ENCODE peak calls at places on chromosome 6, in six cellular contexts. C, E, N, O, D and Y are unnamed samples.

GRCh38 chr6:141261016-141261671 is 871.6 kb upstream of the GJE1 start:
- DNase-seq in N (no peak), O (no peak), D (no peak), E (no peak), C (no peak), Y (no peak)

GRCh38 chr6:147782302-147782701 is 273.8 kb downstream of the SAMD5 start:
- DNase-seq in O (no peak), D (no peak), N (peak; percentile 93), C (peak; percentile 54), E (no peak), Y (no peak)

GRCh38 chr6:155248021-155249001 is 15.5 kb upstream of the CLDN20 start:
- DNase-seq in D (peak; percentile 99), E (no peak), O (no peak), C (peak; percentile 78), N (peak; percentile 61), Y (no peak)

GRCh38 chr6:4055420-4056041 is 23.4 kb downstream of the FAM217A start:
- DNase-seq in O (no peak), C (peak; percentile 74), N (peak; percentile 70), D (no peak), E (no peak), Y (peak; percentile 48)

GRCh38 chr6:129673758-129674157 is 36.2 kb downstream of the ARHGAP18 start:
- DNase-seq in N (peak; percentile 38), D (no peak), O (no peak), C (no peak), E (no peak), Y (no peak)

GRCh38 chr6:141829566-141829965 is 303.2 kb upstream of the GJE1 start:
- DNase-seq in D (no peak), E (no peak), N (no peak), C (no peak), O (no peak), Y (no peak)

GRCh38 chr6:160428818-160429744 is 80.9 kb downstream of the SLC22A3 start:
- DNase-seq in N (no peak), O (no peak), C (no peak), D (no peak), E (no peak), Y (no peak)

GRCh38 chr6:22737331-22737730 is 168.0 kb downstream of the HDGFL1 start:
- DNase-seq in E (no peak), D (peak; percentile 9), C (peak; percentile 52), N (peak; percentile 65), O (no peak), Y (no peak)

GRCh38 chr6:39425346-39426056 is 103.0 kb upstream of the KCNK16 start:
- DNase-seq in N (peak; percentile 67), O (no peak), D (no peak), E (no peak), C (no peak), Y (no peak)

GRCh38 chr6:153207617-153208016 is 76.5 kb upstream of the RGS17 start:
- DNase-seq in E (no peak), C (no peak), O (no peak), D (no peak), N (no peak), Y (no peak)

GRCh38 chr6:72952808-72953630 is 272.3 kb downstream of the KHDC1L start:
- DNase-seq in O (no peak), E (no peak), N (peak; percentile 90), C (peak; percentile 42), D (no peak), Y (no peak)

GRCh38 chr6:136487746-136488145 is 62.5 kb downstream of the MAP7 start:
- DNase-seq in N (no peak), C (no peak), D (no peak), E (no peak), O (no peak), Y (no peak)

GRCh38 chr6:137487947-137488735 is 6.1 kb downstream of the OLIG3 start:
- DNase-seq in E (no peak), N (no peak), D (no peak), C (no peak), O (no peak), Y (no peak)

GRCh38 chr6:134317471-134318131 is at the start of gene SGK1:
- DNase-seq in E (no peak), O (no peak), N (peak; percentile 35), C (peak; percentile 56), D (peak; percentile 74), Y (peak; percentile 23)

GRCh38 chr6:160462551-160463109 is 114.5 kb downstream of the SLC22A3 start:
- DNase-seq in O (no peak), D (no peak), C (peak; percentile 93), N (no peak), E (no peak), Y (peak; percentile 83)

DNA sequence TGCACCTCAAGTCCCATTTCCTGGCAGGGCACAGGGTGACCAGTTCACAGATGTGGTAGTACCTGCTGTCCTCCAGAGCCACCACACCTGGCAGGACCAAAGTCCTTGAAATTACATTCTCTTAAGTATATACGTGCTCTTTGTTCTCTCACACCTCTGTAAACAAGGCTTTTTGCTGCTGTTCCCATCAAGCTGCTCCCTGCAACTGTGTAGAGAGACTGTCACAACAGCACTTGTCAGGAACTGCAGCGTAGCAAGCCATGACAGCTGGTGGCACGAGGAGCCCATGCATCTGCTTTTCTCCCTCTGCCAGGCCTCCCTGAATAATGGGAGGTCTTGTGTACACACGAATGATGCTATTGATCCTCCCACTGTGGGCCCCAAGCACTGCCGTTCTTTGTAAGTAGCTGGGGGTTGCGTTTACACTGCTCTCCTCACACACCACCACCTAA is 431.8 kb downstream of the CD83 start:
- DNase-seq in E (no peak), D (no peak), C (no peak), N (no peak), O (no peak), Y (no peak)
- H3K4me3 ChIP-seq in E (no peak overlapping the region), D (no peak overlapping the region), C (no peak overlapping the region), N (no peak overlapping the region), O (no peak overlapping the region), Y (no peak overlapping the region)

DNA sequence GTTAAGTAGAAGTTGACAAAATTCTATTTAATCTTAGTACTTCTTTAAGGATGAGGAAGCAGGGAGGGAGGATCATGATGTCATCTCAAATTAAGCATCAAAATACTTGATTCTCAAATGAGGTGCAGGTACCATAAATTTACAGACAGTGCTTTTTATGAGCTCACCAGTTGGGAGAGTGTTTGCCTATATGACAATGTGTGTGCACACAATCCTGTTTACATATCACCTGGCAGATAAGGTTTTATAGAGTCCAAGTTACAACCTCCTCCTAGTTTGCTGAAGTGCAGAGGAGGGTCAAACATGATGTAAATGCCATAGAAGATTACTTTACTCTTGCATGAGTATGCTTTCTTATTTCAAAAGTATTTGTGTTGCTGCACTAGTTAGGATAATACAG is 6.4 kb downstream of the ATXN1 start:
- DNase-seq in N (no peak), O (no peak), C (no peak), D (no peak), E (no peak), Y (no peak)
- H3K4me3 ChIP-seq in N (no peak overlapping the region), O (no peak overlapping the region), C (no peak overlapping the region), D (no peak overlapping the region), E (no peak overlapping the region), Y (no peak overlapping the region)

GRCh38 chr6:27772261-27773001 is 139.8 kb downstream of the OR2B2 start:
- DNase-seq in D (peak; percentile 87), E (peak; percentile 76), C (peak; percentile 87), N (peak; percentile 92), O (peak; percentile 91), Y (peak; percentile 42)
- H3K4me3 ChIP-seq in D (no peak overlapping the region), E (no peak overlapping the region), C (peak overlapping the region; percentile 2), N (no peak overlapping the region), O (peak overlapping the region; percentile 22), Y (peak overlapping the region; percentile 13)

DNA sequence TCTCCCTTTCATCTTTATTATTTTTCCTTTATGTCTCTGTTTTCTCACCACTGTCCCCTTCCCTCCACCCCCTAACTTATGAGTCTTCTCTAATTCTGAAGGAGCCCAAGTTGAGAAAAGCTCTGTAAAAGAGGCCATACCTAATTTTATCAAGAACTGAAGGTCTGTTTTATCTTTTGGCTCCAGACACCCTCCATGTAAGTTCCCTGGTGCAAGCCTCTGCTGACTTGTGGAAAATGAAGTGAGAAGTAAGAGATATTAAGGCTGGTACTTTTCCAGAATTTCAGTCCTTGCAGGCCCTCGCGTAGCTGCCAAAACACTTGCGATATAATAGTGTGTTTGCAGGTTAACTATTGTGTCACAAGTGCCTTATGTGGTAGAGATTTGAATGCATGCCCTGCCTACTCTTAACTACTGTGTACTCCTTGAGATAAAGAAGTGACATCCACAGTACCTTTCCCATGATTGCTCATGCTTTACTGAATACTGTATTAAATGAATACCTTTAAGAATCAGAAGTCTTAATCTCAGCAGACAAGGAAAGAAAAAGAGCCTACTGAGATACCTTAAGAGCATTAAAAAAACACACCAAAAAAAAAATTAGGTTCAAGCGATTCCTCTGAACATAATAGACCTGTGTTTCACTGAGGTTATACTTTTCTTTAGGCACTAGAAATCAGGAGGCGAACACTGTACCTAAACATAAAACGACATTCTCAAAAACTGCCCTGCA is 143.6 kb upstream of the ZNF184 start:
- DNase-seq in N (no peak), D (no peak), C (no peak), O (no peak), E (no peak), Y (no peak)
- H3K4me3 ChIP-seq in N (peak overlapping the region; percentile 57), D (no peak overlapping the region), C (peak overlapping the region; percentile 61), O (no peak overlapping the region), E (no peak overlapping the region), Y (peak overlapping the region; percentile 57)

DNA sequence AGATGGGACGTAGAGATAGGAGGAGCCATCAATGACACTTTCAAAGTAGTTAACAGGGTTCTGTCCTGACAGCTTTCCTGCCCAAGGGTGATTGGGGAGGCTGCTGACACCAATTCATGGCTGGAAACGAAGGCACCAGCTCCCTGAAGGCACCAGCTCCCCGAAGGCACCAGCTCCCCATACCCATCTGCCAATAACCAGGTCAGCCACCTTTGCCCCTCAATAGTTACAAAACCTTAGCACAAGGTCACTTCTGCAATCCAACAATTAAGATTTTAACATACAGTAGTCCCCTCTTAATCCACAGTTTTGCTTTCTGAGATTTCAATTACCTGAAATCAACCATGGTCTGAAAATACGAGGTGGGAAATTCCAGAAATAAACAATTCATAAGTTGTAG is 51.7 kb downstream of the ELOVL5 start:
- DNase-seq in C (no peak), E (no peak), D (no peak), O (no peak), N (no peak), Y (no peak)
- H3K4me3 ChIP-seq in C (no peak overlapping the region), E (no peak overlapping the region), D (no peak overlapping the region), O (no peak overlapping the region), N (no peak overlapping the region), Y (no peak overlapping the region)